ENCODE peak calls at places on chromosomes 1 and 21, in four cellular contexts. One of them, this sample, is unnamed.

GRCh38 chr1:192524223-192524622 is 51.4 kb upstream of the RGS1 start:
- DNase-seq in epithelial cell of esophagus: no peak
- DNase-seq in astrocyte of the spinal cord: peak; percentile 59
- DNase-seq in ovary: no peak
- DNase-seq in this sample: no peak

GRCh38 chr1:67945733-67946374 is 104.6 kb downstream of the DIRAS3 start:
- DNase-seq in epithelial cell of esophagus: no peak
- DNase-seq in astrocyte of the spinal cord: peak; percentile 20
- DNase-seq in ovary: peak; percentile 68
- DNase-seq in this sample: no peak

GRCh38 chr1:46528297-46528955 is 23.0 kb downstream of the KNCN start:
- DNase-seq in epithelial cell of esophagus: no peak
- DNase-seq in astrocyte of the spinal cord: no peak
- DNase-seq in ovary: no peak
- DNase-seq in this sample: no peak

GRCh38 chr1:34914958-34915357 is 14.5 kb downstream of the DLGAP3 start:
- DNase-seq in epithelial cell of esophagus: no peak
- DNase-seq in astrocyte of the spinal cord: no peak
- DNase-seq in ovary: no peak
- DNase-seq in this sample: no peak

GRCh38 chr1:234710936-234711335 is 101.0 kb upstream of the IRF2BP2 start:
- DNase-seq in epithelial cell of esophagus: no peak
- DNase-seq in astrocyte of the spinal cord: no peak
- DNase-seq in ovary: no peak
- DNase-seq in this sample: no peak

GRCh38 chr1:172107261-172107820 is 266.0 kb downstream of the DNM3 start:
- DNase-seq in epithelial cell of esophagus: no peak
- DNase-seq in astrocyte of the spinal cord: no peak
- DNase-seq in ovary: no peak
- DNase-seq in this sample: no peak

GRCh38 chr1:244548558-244549115 is 87.6 kb downstream of the CATSPERE start:
- DNase-seq in epithelial cell of esophagus: peak; percentile 4
- DNase-seq in astrocyte of the spinal cord: no peak
- DNase-seq in ovary: no peak
- DNase-seq in this sample: no peak

GRCh38 chr1:175373786-175374623 is 181.4 kb upstream of the KIAA0040 start:
- DNase-seq in epithelial cell of esophagus: no peak
- DNase-seq in astrocyte of the spinal cord: peak; percentile 9
- DNase-seq in ovary: no peak
- DNase-seq in this sample: no peak

GRCh38 chr1:59163268-59164092 is 133.4 kb upstream of the FGGY start:
- DNase-seq in epithelial cell of esophagus: no peak
- DNase-seq in astrocyte of the spinal cord: peak; percentile 95
- DNase-seq in ovary: no peak
- DNase-seq in this sample: no peak

GRCh38 chr1:222844108-222844779 is 29.4 kb downstream of the DISP1 start:
- DNase-seq in epithelial cell of esophagus: no peak
- DNase-seq in astrocyte of the spinal cord: peak; percentile 15
- DNase-seq in ovary: no peak
- DNase-seq in this sample: no peak

GRCh38 chr1:10939654-10940450 is 72.6 kb upstream of the TARDBP start:
- DNase-seq in epithelial cell of esophagus: no peak
- DNase-seq in astrocyte of the spinal cord: peak; percentile 4
- DNase-seq in ovary: no peak
- DNase-seq in this sample: no peak

GRCh38 chr1:109399326-109399957 is 1.7 kb upstream of the SORT1 start:
- DNase-seq in epithelial cell of esophagus: peak; percentile 70
- DNase-seq in astrocyte of the spinal cord: peak; percentile 74
- DNase-seq in ovary: no peak
- DNase-seq in this sample: peak; percentile 23

GRCh38 chr1:179709841-179710329 is 33.2 kb upstream of the FAM163A start:
- DNase-seq in epithelial cell of esophagus: peak; percentile 5
- DNase-seq in astrocyte of the spinal cord: peak; percentile 42
- DNase-seq in ovary: no peak
- DNase-seq in this sample: no peak

GRCh38 chr1:225354906-225355305 is 72.9 kb downstream of the LBR start:
- DNase-seq in epithelial cell of esophagus: no peak
- DNase-seq in astrocyte of the spinal cord: no peak
- DNase-seq in ovary: no peak
- DNase-seq in this sample: no peak

GRCh38 chr1:101259744-101260148 is 22.9 kb downstream of the S1PR1 start:
- DNase-seq in epithelial cell of esophagus: peak; percentile 86
- DNase-seq in astrocyte of the spinal cord: peak; percentile 58
- DNase-seq in ovary: no peak
- DNase-seq in this sample: no peak

GRCh38 chr1:50562106-50562505 is 138.9 kb upstream of the DMRTA2 start:
- DNase-seq in epithelial cell of esophagus: no peak
- DNase-seq in astrocyte of the spinal cord: no peak
- DNase-seq in ovary: no peak
- DNase-seq in this sample: no peak

GRCh38 chr1:20281801-20282200 is 8.9 kb upstream of the VWA5B1 start:
- DNase-seq in epithelial cell of esophagus: peak; percentile 42
- DNase-seq in astrocyte of the spinal cord: no peak
- DNase-seq in ovary: no peak
- DNase-seq in this sample: no peak

GRCh38 chr1:10242135-10242534 is 31.8 kb downstream of the KIF1B start:
- DNase-seq in epithelial cell of esophagus: peak; percentile 49
- DNase-seq in astrocyte of the spinal cord: no peak
- DNase-seq in ovary: no peak
- DNase-seq in this sample: no peak

GRCh38 chr1:9714257-9714718 is 62.8 kb downstream of the PIK3CD start:
- DNase-seq in epithelial cell of esophagus: no peak
- DNase-seq in astrocyte of the spinal cord: no peak
- DNase-seq in ovary: no peak
- DNase-seq in this sample: no peak

GRCh38 chr1:42658880-42659337 is 686 bp downstream of the PPIH start:
- DNase-seq in epithelial cell of esophagus: peak; percentile 35
- DNase-seq in astrocyte of the spinal cord: peak; percentile 1
- DNase-seq in ovary: no peak
- DNase-seq in this sample: no peak

GRCh38 chr1:42660907-42661500 is 2.8 kb downstream of the PPIH start:
- DNase-seq in epithelial cell of esophagus: no peak
- DNase-seq in astrocyte of the spinal cord: no peak
- DNase-seq in ovary: no peak
- DNase-seq in this sample: no peak

GRCh38 chr1:42657981-42658879 is at the start of gene PPIH:
- DNase-seq in epithelial cell of esophagus: peak; percentile 96
- DNase-seq in astrocyte of the spinal cord: peak; percentile 89
- DNase-seq in ovary: peak; percentile 92
- DNase-seq in this sample: peak; percentile 61
- TF ChIP-seq CTCF in epithelial cell of esophagus: peak; percentile 32
- TF ChIP-seq CTCF in astrocyte of the spinal cord: peak; percentile 17
- TF ChIP-seq CTCF in ovary: peak; percentile 53
- TF ChIP-seq CTCF in this sample: peak; percentile 36

GRCh38 chr1:18901952-18902522 is 318 bp downstream of the ALDH4A1 start:
- DNase-seq in epithelial cell of esophagus: no peak
- DNase-seq in astrocyte of the spinal cord: no peak
- DNase-seq in ovary: no peak
- DNase-seq in this sample: no peak

GRCh38 chr1:18900303-18900841 is 2.0 kb downstream of the ALDH4A1 start:
- DNase-seq in epithelial cell of esophagus: no peak
- DNase-seq in astrocyte of the spinal cord: no peak
- DNase-seq in ovary: no peak
- DNase-seq in this sample: no peak

GRCh38 chr1:18901147-18901951 is 1.0 kb downstream of the ALDH4A1 start:
- DNase-seq in epithelial cell of esophagus: no peak
- DNase-seq in astrocyte of the spinal cord: no peak
- DNase-seq in ovary: no peak
- DNase-seq in this sample: no peak

GRCh38 chr1:18903313-18903671 is 937 bp upstream of the ALDH4A1 start:
- DNase-seq in epithelial cell of esophagus: no peak
- DNase-seq in astrocyte of the spinal cord: no peak
- DNase-seq in ovary: no peak
- DNase-seq in this sample: no peak

DNA sequence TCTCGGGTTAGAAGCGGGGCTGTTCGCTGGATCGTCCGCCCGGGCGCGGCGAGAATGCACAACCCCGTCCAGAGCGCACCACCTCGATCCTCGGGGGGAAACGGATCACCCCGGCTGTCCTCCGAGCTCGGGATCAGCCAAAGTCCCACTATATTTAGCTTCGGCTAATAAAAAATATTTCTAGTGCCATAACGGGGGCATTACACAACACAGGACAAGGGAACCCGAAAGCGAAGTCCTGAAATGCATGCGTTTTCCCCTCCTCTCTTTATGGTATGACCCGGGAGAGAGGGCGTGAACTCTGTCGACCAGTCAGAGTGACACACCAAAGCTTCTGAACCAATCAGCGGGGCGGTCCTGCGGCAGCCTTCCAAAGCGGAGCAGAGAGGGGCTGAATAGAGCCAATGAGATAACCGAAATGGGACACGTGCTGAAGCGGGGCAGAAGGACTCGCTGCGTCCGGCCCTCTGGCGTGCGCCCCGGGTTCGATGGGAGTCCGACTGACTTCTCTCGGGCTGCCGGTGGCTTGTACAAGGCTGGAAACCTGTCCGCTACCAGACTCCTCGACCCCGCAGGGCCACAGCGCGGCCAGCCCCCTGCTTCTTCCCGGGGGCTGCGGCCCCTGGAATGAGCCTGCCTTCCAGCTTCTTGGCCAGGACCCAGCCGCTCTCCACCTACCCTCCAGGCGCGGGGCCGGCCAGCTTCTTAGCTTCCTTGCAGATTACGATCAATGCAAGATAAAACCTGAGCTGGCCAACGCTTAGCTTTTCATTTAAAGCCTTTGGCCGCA is at the start of gene ALDH4A1:
- DNase-seq in epithelial cell of esophagus: peak; percentile 99
- DNase-seq in astrocyte of the spinal cord: peak; percentile 99
- DNase-seq in ovary: peak; percentile 98
- DNase-seq in this sample: peak; percentile 95
- TF ChIP-seq CTCF in epithelial cell of esophagus: no peak
- TF ChIP-seq CTCF in astrocyte of the spinal cord: no peak
- TF ChIP-seq CTCF in ovary: no peak
- TF ChIP-seq CTCF in this sample: no peak

DNA sequence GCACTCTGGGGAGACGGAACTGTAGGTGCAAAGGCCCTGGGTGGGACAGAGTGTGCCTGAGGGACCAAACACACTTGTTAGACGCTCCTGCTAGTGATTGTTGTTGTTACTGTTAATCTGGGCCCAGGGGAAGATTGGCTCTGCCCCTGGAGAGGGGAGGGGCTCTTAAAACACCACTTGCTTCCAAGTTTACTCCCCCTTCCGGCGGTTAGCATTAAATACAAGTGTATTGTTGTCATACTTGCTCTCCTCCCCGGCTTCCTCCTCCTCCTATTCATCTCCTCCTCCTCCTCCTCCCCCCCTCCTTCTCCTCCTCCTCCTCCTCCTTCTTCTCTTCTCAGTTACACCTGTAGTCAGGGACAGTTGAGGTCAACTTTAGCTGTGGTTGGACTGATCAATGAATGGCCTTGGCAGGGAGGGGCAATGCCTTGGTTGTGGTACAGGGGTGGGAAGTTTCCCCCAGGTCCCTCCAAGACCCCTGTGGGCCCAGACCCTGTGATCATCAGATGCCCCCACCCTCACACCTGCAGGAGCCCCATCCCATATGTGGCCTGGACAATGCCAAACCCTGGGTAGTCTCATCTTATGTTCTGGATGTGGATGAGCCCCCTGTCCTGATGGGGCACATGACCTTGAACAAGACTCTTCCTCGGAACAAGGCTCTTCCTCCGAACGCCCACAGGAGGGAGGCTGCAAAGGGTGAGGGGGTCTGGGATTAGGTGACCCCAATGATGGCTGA is 217.3 kb downstream of the PTPRU start:
- DNase-seq in epithelial cell of esophagus: peak; percentile 36
- DNase-seq in astrocyte of the spinal cord: peak; percentile 12
- DNase-seq in ovary: no peak
- DNase-seq in this sample: peak; percentile 21
- TF ChIP-seq CTCF in epithelial cell of esophagus: peak; percentile 30
- TF ChIP-seq CTCF in astrocyte of the spinal cord: peak; percentile 36
- TF ChIP-seq CTCF in ovary: peak; percentile 12
- TF ChIP-seq CTCF in this sample: peak; percentile 41

GRCh38 chr1:197327776-197328364 is 59.8 kb downstream of the CRB1 start:
- DNase-seq in epithelial cell of esophagus: peak; percentile 5
- DNase-seq in astrocyte of the spinal cord: no peak
- DNase-seq in ovary: no peak
- DNase-seq in this sample: no peak
- TF ChIP-seq CTCF in epithelial cell of esophagus: peak; percentile 49
- TF ChIP-seq CTCF in astrocyte of the spinal cord: peak; percentile 69
- TF ChIP-seq CTCF in ovary: peak; percentile 54
- TF ChIP-seq CTCF in this sample: peak; percentile 72

GRCh38 chr21:14771587-14771986 is 225.5 kb upstream of the SAMSN1 start:
- DNase-seq in epithelial cell of esophagus: no peak
- DNase-seq in astrocyte of the spinal cord: no peak
- DNase-seq in ovary: no peak
- DNase-seq in this sample: no peak

GRCh38 chr21:14768042-14768441 is 221.9 kb upstream of the SAMSN1 start:
- DNase-seq in epithelial cell of esophagus: peak; percentile 9
- DNase-seq in astrocyte of the spinal cord: no peak
- DNase-seq in ovary: no peak
- DNase-seq in this sample: no peak

GRCh38 chr21:14773777-14774345 is 227.7 kb upstream of the SAMSN1 start:
- DNase-seq in epithelial cell of esophagus: peak; percentile 59
- DNase-seq in astrocyte of the spinal cord: peak; percentile 19
- DNase-seq in ovary: no peak
- DNase-seq in this sample: no peak
- TF ChIP-seq CTCF in epithelial cell of esophagus: peak; percentile 63
- TF ChIP-seq CTCF in astrocyte of the spinal cord: peak; percentile 46
- TF ChIP-seq CTCF in ovary: no peak
- TF ChIP-seq CTCF in this sample: no peak

DNA sequence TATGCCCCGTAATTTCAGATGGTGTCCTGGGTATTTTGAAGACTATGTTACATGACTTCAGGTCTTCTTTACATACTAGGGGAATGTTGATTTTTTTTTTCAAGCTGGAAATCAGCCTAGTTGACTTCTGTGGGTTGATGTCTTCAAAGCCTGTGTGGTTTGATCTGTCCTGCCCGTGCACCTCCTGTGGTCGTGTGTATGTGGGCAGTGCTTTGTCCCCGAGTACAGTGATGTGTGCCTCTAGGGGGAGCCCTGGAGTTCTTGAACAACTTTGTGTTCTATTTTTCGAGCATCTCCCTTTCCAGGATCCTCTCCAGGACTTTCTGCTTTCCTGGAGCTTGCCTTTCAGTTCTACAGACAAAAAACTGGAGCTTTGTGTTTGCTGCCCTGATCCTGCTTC is 28.9 kb downstream of the OBSCN start:
- DNase-seq in epithelial cell of esophagus: peak; percentile 42
- DNase-seq in astrocyte of the spinal cord: no peak
- DNase-seq in ovary: no peak
- DNase-seq in this sample: no peak
- TF ChIP-seq CTCF in epithelial cell of esophagus: no peak
- TF ChIP-seq CTCF in astrocyte of the spinal cord: peak; percentile 42
- TF ChIP-seq CTCF in ovary: no peak
- TF ChIP-seq CTCF in this sample: peak; percentile 58

GRCh38 chr1:92653605-92654381 is 131.1 kb downstream of the EVI5 start:
- DNase-seq in epithelial cell of esophagus: peak; percentile 82
- DNase-seq in astrocyte of the spinal cord: no peak
- DNase-seq in ovary: no peak
- DNase-seq in this sample: no peak
- TF ChIP-seq CTCF in epithelial cell of esophagus: no peak
- TF ChIP-seq CTCF in astrocyte of the spinal cord: no peak
- TF ChIP-seq CTCF in ovary: no peak
- TF ChIP-seq CTCF in this sample: no peak

This sample was measured in AG04450.